ENCODE peak calls at places on chromosomes 6 and 20, in seven cellular contexts. E is amniotic stem cell, Q is T-cell, M is breast epithelium, K is cerebellar cortex, V is hippocampal formation, C is H54. O is an unnamed sample.

GRCh38 chr20:25064561-25064960 is 6.6 kb upstream of the ACSS1 start:
- DNase-seq in E (no peak), Q (no peak), M (no peak), K (no peak), V (no peak), C (no peak), O (no peak)

GRCh38 chr6:162849269-162849668 is 121.5 kb downstream of the PACRG start:
- DNase-seq in E (no peak), Q (no peak), M (no peak), K (no peak), V (peak), C (no peak), O (no peak)

GRCh38 chr6:155056756-155057155 is 61.6 kb downstream of the TIAM2 start:
- DNase-seq in E (no peak), Q (no peak), M (no peak), K (no peak), V (no peak), C (no peak), O (no peak)

GRCh38 chr6:157218371-157219198 is 104.7 kb downstream of the TMEM242 start:
- DNase-seq in E (no peak), Q (no peak), M (no peak), K (no peak), V (no peak), C (no peak), O (no peak)

GRCh38 chr6:85066270-85066669 is 301.9 kb upstream of the TBX18 start:
- DNase-seq in E (no peak), Q (no peak), M (no peak), K (no peak), V (no peak), C (no peak), O (no peak)

GRCh38 chr20:58406422-58407001 is 17.5 kb downstream of the VAPB start:
- DNase-seq in E (no peak), Q (no peak), M (no peak), K (no peak), V (no peak), C (no peak), O (no peak)

GRCh38 chr6:133673056-133673455 is 215.9 kb upstream of the TCF21 start:
- DNase-seq in E (no peak), Q (no peak), M (no peak), K (no peak), V (no peak), C (no peak), O (no peak)

GRCh38 chr20:47338131-47338628 is 18.3 kb downstream of the ZMYND8 start:
- DNase-seq in E (no peak), Q (no peak), M (no peak), K (no peak), V (no peak), C (no peak), O (no peak)

GRCh38 chr20:56003966-56004365 is 1.4 kb downstream of the CBLN4 start:
- DNase-seq in E (no peak), Q (no peak), M (no peak), K (no peak), V (no peak), C (no peak), O (no peak)

GRCh38 chr20:10313215-10313614 is 94.6 kb downstream of the SNAP25 start:
- DNase-seq in E (no peak), Q (no peak), M (no peak), K (peak), V (no peak), C (no peak), O (no peak)

GRCh38 chr20:25020345-25020744 is 27.8 kb upstream of the APMAP start:
- DNase-seq in E (no peak), Q (no peak), M (no peak), K (no peak), V (no peak), C (no peak), O (no peak)

GRCh38 chr6:159084493-159085091 is 39.8 kb upstream of the TAGAP start:
- DNase-seq in E (no peak), Q (no peak), M (no peak), K (no peak), V (no peak), C (no peak), O (no peak)

GRCh38 chr20:1322511-1323245 is 6.3 kb downstream of the SDCBP2 start:
- DNase-seq in E (peak), Q (no peak), M (no peak), K (no peak), V (no peak), C (peak), O (no peak)

GRCh38 chr20:31811796-31812728 is 7.1 kb upstream of the MYLK2 start:
- DNase-seq in E (peak), Q (no peak), M (no peak), K (no peak), V (no peak), C (peak), O (no peak)

GRCh38 chr6:113490356-113490755 is 366.8 kb upstream of the MARCKS start:
- DNase-seq in E (no peak), Q (no peak), M (no peak), K (no peak), V (no peak), C (no peak), O (no peak)

GRCh38 chr20:47352332-47353223 is 3.9 kb downstream of the ZMYND8 start:
- DNase-seq in E (no peak), Q (no peak), M (no peak), K (peak), V (peak), C (no peak), O (no peak)

GRCh38 chr6:121851056-121851455 is 415.6 kb downstream of the GJA1 start:
- DNase-seq in E (no peak), Q (no peak), M (no peak), K (peak), V (peak), C (no peak), O (no peak)

GRCh38 chr6:72783667-72784066 is 161.8 kb downstream of the KCNQ5 start:
- DNase-seq in E (no peak), Q (no peak), M (no peak), K (no peak), V (peak), C (no peak), O (no peak)

GRCh38 chr6:73323323-73323722 is 30.8 kb downstream of the DPPA5 start:
- DNase-seq in E (no peak), Q (no peak), M (no peak), K (no peak), V (no peak), C (no peak), O (no peak)

GRCh38 chr20:46978871-46979536 is 84.4 kb downstream of the EYA2 start:
- DNase-seq in E (no peak), Q (no peak), M (peak), K (no peak), V (no peak), C (no peak), O (no peak)

GRCh38 chr20:10169752-10170151 is 48.9 kb upstream of the SNAP25 start:
- DNase-seq in E (no peak), Q (no peak), M (no peak), K (no peak), V (no peak), C (no peak), O (no peak)

GRCh38 chr20:44746367-44747165 is 901 bp downstream of the KCNK15 start:
- DNase-seq in E (no peak), Q (no peak), M (no peak), K (no peak), V (no peak), C (peak), O (no peak)

GRCh38 chr6:30647802-30648460 is 998 bp downstream of the C6orf136 start:
- DNase-seq in E (no peak), Q (peak), M (no peak), K (no peak), V (no peak), C (no peak), O (no peak)

GRCh38 chr20:44993343-44993742 is 27.0 kb downstream of the STK4 start:
- DNase-seq in E (no peak), Q (no peak), M (no peak), K (no peak), V (no peak), C (no peak), O (no peak)

GRCh38 chr6:90472716-90473115 is 114.2 kb downstream of the MAP3K7 start:
- DNase-seq in E (no peak), Q (no peak), M (no peak), K (no peak), V (no peak), C (no peak), O (no peak)

GRCh38 chr6:3328796-3329195 is 70.0 kb downstream of the PSMG4 start:
- DNase-seq in E (no peak), Q (no peak), M (no peak), K (no peak), V (no peak), C (no peak), O (no peak)

GRCh38 chr6:167543602-167544506 is 219.0 kb downstream of the TTLL2 start:
- DNase-seq in E (no peak), Q (no peak), M (no peak), K (no peak), V (no peak), C (no peak), O (no peak)

GRCh38 chr6:116221067-116221466 is 32.8 kb downstream of the TSPYL4 start:
- DNase-seq in E (peak), Q (no peak), M (no peak), K (no peak), V (no peak), C (no peak), O (no peak)

GRCh38 chr20:5109276-5109675 is 10.5 kb downstream of the PCNA start:
- DNase-seq in E (no peak), Q (no peak), M (no peak), K (no peak), V (peak), C (no peak), O (no peak)